ENCODE peak calls at places on chromosome 6, in four cellular contexts. L, O, X and J are unnamed samples.

GRCh38 chr6:138654715-138655634 is 118.6 kb upstream of the CCDC28A start:
- DNase-seq in L (no peak), O (no peak), X (no peak), J (no peak)

GRCh38 chr6:15888798-15889772 is 226.3 kb upstream of the DTNBP1 start:
- DNase-seq in L (no peak), O (no peak), X (no peak), J (no peak)

GRCh38 chr6:127592964-127593363 is 16.0 kb downstream of the C6orf58 start:
- DNase-seq in L (no peak), O (no peak), X (no peak), J (no peak)

GRCh38 chr6:21885532-21886089 is 292.1 kb downstream of the SOX4 start:
- DNase-seq in L (no peak), O (peak; percentile 28), X (no peak), J (peak; percentile 19)

GRCh38 chr6:73264446-73264845 is 1.4 kb upstream of the KHDC1 start:
- DNase-seq in L (no peak), O (no peak), X (no peak), J (no peak)

GRCh38 chr6:134784336-134784735 is 165.6 kb downstream of the ALDH8A1 start:
- DNase-seq in L (no peak), O (no peak), X (no peak), J (no peak)

GRCh38 chr6:44258325-44258863 is 1.1 kb upstream of the SLC35B2 start:
- DNase-seq in L (no peak), O (no peak), X (no peak), J (no peak)

GRCh38 chr6:32609731-32610640 is 20.3 kb upstream of the HLA-DRB1 start:
- DNase-seq in L (no peak), O (peak; percentile 69), X (no peak), J (peak; percentile 64)

GRCh38 chr6:165091121-165091785 is 218.2 kb downstream of the C6orf118 start:
- DNase-seq in L (no peak), O (no peak), X (no peak), J (no peak)

GRCh38 chr6:122789078-122789861 is at the start of gene SMPDL3A:
- DNase-seq in L (peak; percentile 91), O (peak; percentile 70), X (peak; percentile 95), J (peak; percentile 81)

GRCh38 chr6:106557837-106558236 is 71.5 kb downstream of the RTN4IP1 start:
- DNase-seq in L (no peak), O (no peak), X (no peak), J (no peak)

GRCh38 chr6:117545161-117545595 is 57.1 kb downstream of the GOPC start:
- DNase-seq in L (no peak), O (no peak), X (no peak), J (no peak)

GRCh38 chr6:123316733-123317323 is 319.9 kb downstream of the TRDN start:
- DNase-seq in L (no peak), O (no peak), X (no peak), J (no peak)

GRCh38 chr6:111646942-111647341 is 41.3 kb upstream of the TRAF3IP2 start:
- DNase-seq in L (no peak), O (no peak), X (no peak), J (no peak)

GRCh38 chr6:159833556-159833955 is 33.5 kb downstream of the PNLDC1 start:
- DNase-seq in L (no peak), O (no peak), X (no peak), J (no peak)

GRCh38 chr6:27426045-27426620 is 37.6 kb downstream of the ZNF391 start:
- DNase-seq in L (no peak), O (no peak), X (no peak), J (no peak)

GRCh38 chr6:122322824-122323223 is 76.6 kb upstream of the HSF2 start:
- DNase-seq in L (no peak), O (no peak), X (no peak), J (no peak)

GRCh38 chr6:76707630-76708029 is 635.2 kb upstream of the IMPG1 start:
- DNase-seq in L (no peak), O (no peak), X (no peak), J (no peak)

GRCh38 chr6:29426654-29427053 is 11.9 kb downstream of the OR12D1 start:
- DNase-seq in L (no peak), O (no peak), X (no peak), J (no peak)